ENCODE peak calls at places on chromosomes 11 and 22, in four cellular contexts. A, F, R and H are unnamed samples.

GRCh38 chr11:102842930-102843329 is 479 bp downstream of the MMP3 start:
- DNase-seq in A (no peak), R (no peak), F (no peak), H (no peak)

GRCh38 chr22:29199702-29200400 is 5.8 kb upstream of the EMID1 start:
- DNase-seq in F (no peak), R (no peak), A (no peak), H (no peak)

GRCh38 chr11:1071571-1072115 is 3.0 kb upstream of the MUC2 start:
- DNase-seq in A (no peak), R (no peak), F (no peak), H (no peak)

GRCh38 chr22:30460147-30460546 is 11.7 kb downstream of the SEC14L3 start:
- DNase-seq in F (no peak), R (no peak), A (no peak), H (no peak)

GRCh38 chr11:15499684-15500083 is 385.0 kb downstream of the INSC start:
- DNase-seq in R (no peak), F (no peak), A (no peak), H (no peak)

GRCh38 chr11:17600316-17601205 is 53.5 kb downstream of the OTOG start:
- DNase-seq in R (no peak), A (peak), F (no peak), H (no peak)

GRCh38 chr22:40310081-40310770 is 36.1 kb upstream of the ADSL start:
- DNase-seq in A (no peak), R (peak), F (no peak), H (no peak)

GRCh38 chr11:94583213-94583884 is 16.2 kb downstream of the PIWIL4 start:
- DNase-seq in F (no peak), R (no peak), A (no peak), H (no peak)

GRCh38 chr11:104275992-104276391 is 112.0 kb upstream of the PDGFD start:
- DNase-seq in R (peak), A (no peak), F (no peak), H (no peak)

GRCh38 chr11:69487849-69488542 is 6.5 kb downstream of the LINC01488 start:
- DNase-seq in R (no peak), A (no peak), F (no peak), H (no peak)